ENCODE peak calls at places on chromosomes 7 and 10, in eight cellular contexts. One of them, this sample, is unnamed.

GRCh38 chr10:89861584-89862287 is 160.3 kb downstream of the KIF20B start:
- DNase-seq in NCI-H1417: no peak
- DNase-seq in T-cell: no peak
- DNase-seq in NCI-H460: no peak
- DNase-seq in activated CD8-positive, alpha-beta memory T cell treated with anti-CD3 and anti-CD28 coated beads for 48 hours: no peak
- DNase-seq in activated CD4-positive, alpha-beta T cell treated with anti-CD3 and anti-CD28 coated beads, Interleukin-2, amount 50 U/mL, for 4 hours: peak; percentile 6
- DNase-seq in mesendoderm: peak; percentile 18
- DNase-seq in heart left ventricle: no peak
- DNase-seq in this sample: no peak

GRCh38 chr7:74302745-74303221 is 13.6 kb downstream of the CLIP2 start:
- DNase-seq in activated CD4-positive, alpha-beta T cell treated with anti-CD3 and anti-CD28 coated beads, Interleukin-2, amount 50 U/mL, for 4 hours: no peak
- DNase-seq in NCI-H1417: no peak
- DNase-seq in NCI-H460: no peak
- DNase-seq in mesendoderm: no peak
- DNase-seq in T-cell: no peak
- DNase-seq in activated CD8-positive, alpha-beta memory T cell treated with anti-CD3 and anti-CD28 coated beads for 48 hours: no peak
- DNase-seq in heart left ventricle: no peak
- DNase-seq in this sample: no peak

GRCh38 chr10:126133906-126134703 is 237.7 kb downstream of the FANK1 start:
- DNase-seq in heart left ventricle: no peak
- DNase-seq in T-cell: no peak
- DNase-seq in mesendoderm: no peak
- DNase-seq in NCI-H1417: no peak
- DNase-seq in NCI-H460: no peak
- DNase-seq in activated CD8-positive, alpha-beta memory T cell treated with anti-CD3 and anti-CD28 coated beads for 48 hours: no peak
- DNase-seq in activated CD4-positive, alpha-beta T cell treated with anti-CD3 and anti-CD28 coated beads, Interleukin-2, amount 50 U/mL, for 4 hours: no peak
- DNase-seq in this sample: no peak

GRCh38 chr10:68981074-68981473 is 7.5 kb upstream of the KIFBP start:
- DNase-seq in T-cell: no peak
- DNase-seq in activated CD4-positive, alpha-beta T cell treated with anti-CD3 and anti-CD28 coated beads, Interleukin-2, amount 50 U/mL, for 4 hours: no peak
- DNase-seq in heart left ventricle: no peak
- DNase-seq in activated CD8-positive, alpha-beta memory T cell treated with anti-CD3 and anti-CD28 coated beads for 48 hours: no peak
- DNase-seq in NCI-H1417: no peak
- DNase-seq in NCI-H460: no peak
- DNase-seq in mesendoderm: peak; percentile 22
- DNase-seq in this sample: no peak

GRCh38 chr10:120586471-120586872 is 129.4 kb downstream of the PLPP4 start:
- DNase-seq in activated CD8-positive, alpha-beta memory T cell treated with anti-CD3 and anti-CD28 coated beads for 48 hours: no peak
- DNase-seq in NCI-H460: no peak
- DNase-seq in activated CD4-positive, alpha-beta T cell treated with anti-CD3 and anti-CD28 coated beads, Interleukin-2, amount 50 U/mL, for 4 hours: no peak
- DNase-seq in T-cell: no peak
- DNase-seq in heart left ventricle: no peak
- DNase-seq in mesendoderm: peak; percentile 60
- DNase-seq in NCI-H1417: no peak
- DNase-seq in this sample: no peak

GRCh38 chr7:39624202-39624807 is 933 bp downstream of the RALA start:
- DNase-seq in NCI-H1417: no peak
- DNase-seq in activated CD4-positive, alpha-beta T cell treated with anti-CD3 and anti-CD28 coated beads, Interleukin-2, amount 50 U/mL, for 4 hours: no peak
- DNase-seq in T-cell: no peak
- DNase-seq in activated CD8-positive, alpha-beta memory T cell treated with anti-CD3 and anti-CD28 coated beads for 48 hours: no peak
- DNase-seq in NCI-H460: no peak
- DNase-seq in mesendoderm: peak; percentile 40
- DNase-seq in heart left ventricle: no peak
- DNase-seq in this sample: no peak

GRCh38 chr7:123712619-123713018 is 36.2 kb downstream of the WASL start:
- DNase-seq in NCI-H460: no peak
- DNase-seq in heart left ventricle: no peak
- DNase-seq in activated CD8-positive, alpha-beta memory T cell treated with anti-CD3 and anti-CD28 coated beads for 48 hours: no peak
- DNase-seq in NCI-H1417: no peak
- DNase-seq in mesendoderm: no peak
- DNase-seq in T-cell: no peak
- DNase-seq in activated CD4-positive, alpha-beta T cell treated with anti-CD3 and anti-CD28 coated beads, Interleukin-2, amount 50 U/mL, for 4 hours: no peak
- DNase-seq in this sample: no peak

GRCh38 chr10:44880090-44880715 is 30.9 kb upstream of the TMEM72 start:
- DNase-seq in mesendoderm: no peak
- DNase-seq in NCI-H1417: no peak
- DNase-seq in activated CD4-positive, alpha-beta T cell treated with anti-CD3 and anti-CD28 coated beads, Interleukin-2, amount 50 U/mL, for 4 hours: no peak
- DNase-seq in activated CD8-positive, alpha-beta memory T cell treated with anti-CD3 and anti-CD28 coated beads for 48 hours: no peak
- DNase-seq in heart left ventricle: no peak
- DNase-seq in T-cell: no peak
- DNase-seq in NCI-H460: no peak
- DNase-seq in this sample: no peak

GRCh38 chr10:89426230-89426868 is 12.0 kb downstream of the IFIT5 start:
- DNase-seq in NCI-H1417: peak; percentile 7
- DNase-seq in heart left ventricle: no peak
- DNase-seq in T-cell: no peak
- DNase-seq in NCI-H460: peak; percentile 59
- DNase-seq in activated CD4-positive, alpha-beta T cell treated with anti-CD3 and anti-CD28 coated beads, Interleukin-2, amount 50 U/mL, for 4 hours: no peak
- DNase-seq in mesendoderm: peak; percentile 67
- DNase-seq in activated CD8-positive, alpha-beta memory T cell treated with anti-CD3 and anti-CD28 coated beads for 48 hours: no peak
- DNase-seq in this sample: no peak

GRCh38 chr7:112056409-112056808 is 149.8 kb downstream of the DOCK4 start:
- DNase-seq in T-cell: no peak
- DNase-seq in mesendoderm: no peak
- DNase-seq in activated CD8-positive, alpha-beta memory T cell treated with anti-CD3 and anti-CD28 coated beads for 48 hours: no peak
- DNase-seq in NCI-H460: no peak
- DNase-seq in NCI-H1417: no peak
- DNase-seq in heart left ventricle: no peak
- DNase-seq in activated CD4-positive, alpha-beta T cell treated with anti-CD3 and anti-CD28 coated beads, Interleukin-2, amount 50 U/mL, for 4 hours: no peak
- DNase-seq in this sample: no peak

This sample was measured in activated T-helper 9 cell treated with anti-CD3 and anti-CD28 coated beads, Interleukin-2, amount 50 U/mL, for 16 hours.